ENCODE peak calls at places on chromosomes 2 and 18, in four cellular contexts. One of them, this sample, is unnamed.
A peak's percentile ranks its signal among the peaks of the same experiment; 100 is the strongest.

GRCh38 chr2:200306969-200307811 is 697 bp downstream of the SPATS2L start:
- DNase-seq in HT1080: peak; percentile 15
- DNase-seq in A549: peak; percentile 42
- DNase-seq in HT-29: peak; percentile 45
- DNase-seq in this sample: peak; percentile 44

GRCh38 chr18:8554354-8554753 is 54.9 kb upstream of the RAB12 start:
- DNase-seq in HT1080: no peak
- DNase-seq in A549: no peak
- DNase-seq in HT-29: no peak
- DNase-seq in this sample: no peak

GRCh38 chr2:15793078-15793913 is 147.1 kb upstream of the MYCN start:
- DNase-seq in HT1080: no peak
- DNase-seq in A549: no peak
- DNase-seq in HT-29: no peak
- DNase-seq in this sample: peak; percentile 95

GRCh38 chr2:182668671-182669070 is 47.4 kb upstream of the DNAJC10 start:
- DNase-seq in HT1080: peak; percentile 58
- DNase-seq in A549: no peak
- DNase-seq in HT-29: peak; percentile 58
- DNase-seq in this sample: peak; percentile 21

GRCh38 chr2:143617803-143618415 is 488.7 kb downstream of the ARHGAP15 start:
- DNase-seq in HT1080: no peak
- DNase-seq in A549: no peak
- DNase-seq in HT-29: no peak
- DNase-seq in this sample: no peak

GRCh38 chr2:20661028-20661980 is 5.6 kb upstream of the GDF7 start:
- DNase-seq in HT1080: peak; percentile 75
- DNase-seq in A549: peak; percentile 86
- DNase-seq in HT-29: peak; percentile 91
- DNase-seq in this sample: peak; percentile 79

GRCh38 chr2:138078153-138078552 is 113.9 kb downstream of the HNMT start:
- DNase-seq in HT1080: no peak
- DNase-seq in A549: no peak
- DNase-seq in HT-29: no peak
- DNase-seq in this sample: no peak

GRCh38 chr2:160417745-160418397 is 75.7 kb downstream of the RBMS1 start:
- DNase-seq in HT1080: peak; percentile 83
- DNase-seq in A549: peak; percentile 48
- DNase-seq in HT-29: no peak
- DNase-seq in this sample: no peak

GRCh38 chr18:46252754-46253153 is 148.6 kb downstream of the HAUS1 start:
- DNase-seq in HT1080: no peak
- DNase-seq in A549: no peak
- DNase-seq in HT-29: no peak
- DNase-seq in this sample: no peak

GRCh38 chr2:44801676-44802408 is 139.7 kb upstream of the SIX3 start:
- DNase-seq in HT1080: no peak
- DNase-seq in A549: no peak
- DNase-seq in HT-29: no peak
- DNase-seq in this sample: no peak

GRCh38 chr2:167136876-167137579 is 248.7 kb downstream of the XIRP2 start:
- DNase-seq in HT1080: no peak
- DNase-seq in A549: no peak
- DNase-seq in HT-29: no peak
- DNase-seq in this sample: no peak

GRCh38 chr2:102657770-102658169 is 38.4 kb downstream of the SLC9A2 start:
- DNase-seq in HT1080: peak; percentile 40
- DNase-seq in A549: peak; percentile 26
- DNase-seq in HT-29: no peak
- DNase-seq in this sample: no peak

GRCh38 chr2:9950521-9951271 is 797 bp upstream of the GRHL1 start:
- DNase-seq in HT1080: no peak
- DNase-seq in A549: no peak
- DNase-seq in HT-29: peak; percentile 39
- DNase-seq in this sample: peak; percentile 30

GRCh38 chr18:75216212-75216925 is 5.8 kb downstream of the TSHZ1 start:
- DNase-seq in HT1080: no peak
- DNase-seq in A549: no peak
- DNase-seq in HT-29: no peak
- DNase-seq in this sample: no peak

GRCh38 chr2:241018051-241018891 is 19.9 kb downstream of the SNED1 start:
- DNase-seq in HT1080: no peak
- DNase-seq in A549: no peak
- DNase-seq in HT-29: no peak
- DNase-seq in this sample: no peak

GRCh38 chr18:76522104-76522503 is 27.1 kb upstream of the ZNF516 start:
- DNase-seq in HT1080: no peak
- DNase-seq in A549: no peak
- DNase-seq in HT-29: no peak
- DNase-seq in this sample: no peak

GRCh38 chr18:77106331-77106730 is 26.3 kb downstream of the MBP start:
- DNase-seq in HT1080: no peak
- DNase-seq in A549: no peak
- DNase-seq in HT-29: no peak
- DNase-seq in this sample: no peak

GRCh38 chr2:112055833-112056625 is 960 bp downstream of the TMEM87B start:
- DNase-seq in HT1080: peak; percentile 91
- DNase-seq in A549: peak; percentile 72
- DNase-seq in HT-29: peak; percentile 73
- DNase-seq in this sample: peak; percentile 44

GRCh38 chr2:74671479-74671878 is 17.4 kb downstream of the SEMA4F start:
- DNase-seq in HT1080: peak; percentile 75
- DNase-seq in A549: no peak
- DNase-seq in HT-29: no peak
- DNase-seq in this sample: no peak

GRCh38 chr18:45856526-45856925 is 31.1 kb downstream of the SIGLEC15 start:
- DNase-seq in HT1080: no peak
- DNase-seq in A549: no peak
- DNase-seq in HT-29: no peak
- DNase-seq in this sample: no peak

GRCh38 chr2:206086683-206087350 is 843 bp upstream of the INO80D start:
- DNase-seq in HT1080: no peak
- DNase-seq in A549: peak; percentile 13
- DNase-seq in HT-29: peak; percentile 24
- DNase-seq in this sample: peak; percentile 33

GRCh38 chr18:68796936-68797690 is 767 bp upstream of the CCDC102B start:
- DNase-seq in HT1080: peak; percentile 85
- DNase-seq in A549: no peak
- DNase-seq in HT-29: no peak
- DNase-seq in this sample: no peak

GRCh38 chr2:158079672-158080071 is 22.0 kb upstream of the UPP2 start:
- DNase-seq in HT1080: peak; percentile 94
- DNase-seq in A549: peak; percentile 6
- DNase-seq in HT-29: no peak
- DNase-seq in this sample: no peak

GRCh38 chr18:55790296-55790695 is 202.3 kb upstream of the TCF4 start:
- DNase-seq in HT1080: peak; percentile 89
- DNase-seq in A549: peak; percentile 41
- DNase-seq in HT-29: no peak
- DNase-seq in this sample: no peak

GRCh38 chr2:164948540-164948939 is 6.8 kb downstream of the SLC38A11 start:
- DNase-seq in HT1080: no peak
- DNase-seq in A549: no peak
- DNase-seq in HT-29: no peak
- DNase-seq in this sample: no peak

GRCh38 chr2:20592106-20593071 is 58.5 kb downstream of the HS1BP3 start:
- DNase-seq in HT1080: no peak
- DNase-seq in A549: no peak
- DNase-seq in HT-29: no peak
- DNase-seq in this sample: no peak

GRCh38 chr2:101706819-101707177 is 9.3 kb downstream of the MAP4K4 start:
- DNase-seq in HT1080: no peak
- DNase-seq in A549: no peak
- DNase-seq in HT-29: no peak
- DNase-seq in this sample: no peak

GRCh38 chr2:61017003-61017555 is 441 bp upstream of the PEX13 start:
- DNase-seq in HT1080: peak; percentile 81
- DNase-seq in A549: peak; percentile 91
- DNase-seq in HT-29: peak; percentile 95
- DNase-seq in this sample: peak; percentile 85

GRCh38 chr2:235841863-235842262 is 326.3 kb downstream of the GBX2 start:
- DNase-seq in HT1080: no peak
- DNase-seq in A549: no peak
- DNase-seq in HT-29: no peak
- DNase-seq in this sample: no peak

GRCh38 chr18:26460449-26461091 is 87.8 kb downstream of the KCTD1 start:
- DNase-seq in HT1080: no peak
- DNase-seq in A549: peak; percentile 41
- DNase-seq in HT-29: no peak
- DNase-seq in this sample: no peak

GRCh38 chr2:101731221-101732054 is 33.9 kb downstream of the MAP4K4 start:
- DNase-seq in HT1080: no peak
- DNase-seq in A549: no peak
- DNase-seq in HT-29: no peak
- DNase-seq in this sample: no peak

GRCh38 chr2:234421-234820 is 29.4 kb downstream of the SH3YL1 start:
- DNase-seq in HT1080: no peak
- DNase-seq in A549: no peak
- DNase-seq in HT-29: peak; percentile 3
- DNase-seq in this sample: no peak

GRCh38 chr2:210654091-210654490 is 97.7 kb downstream of the CPS1 start:
- DNase-seq in HT1080: peak; percentile 38
- DNase-seq in A549: no peak
- DNase-seq in HT-29: no peak
- DNase-seq in this sample: no peak

GRCh38 chr18:58158008-58158407 is 114.0 kb downstream of the NEDD4L start:
- DNase-seq in HT1080: no peak
- DNase-seq in A549: no peak
- DNase-seq in HT-29: no peak
- DNase-seq in this sample: no peak

GRCh38 chr2:105849431-105850179 is 104.9 kb downstream of the NCK2 start:
- DNase-seq in HT1080: no peak
- DNase-seq in A549: no peak
- DNase-seq in HT-29: no peak
- DNase-seq in this sample: no peak

This sample was measured in SK-N-DZ.